ENCODE peak calls at places on chromosome 1, in seven cellular contexts. Y, H, M, O, A, K and X are unnamed samples.

GRCh38 chr1:39132505-39133339 is 71.8 kb upstream of the MACF1 start:
- DNase-seq in Y (peak), H (no peak), M (no peak), O (peak), A (peak), K (no peak), X (peak)

GRCh38 chr1:68197891-68198290 is 34.4 kb downstream of the WLS start:
- DNase-seq in Y (peak), H (no peak), M (no peak), O (no peak), A (peak), K (no peak), X (no peak)

GRCh38 chr1:88552226-88552625 is 131.8 kb upstream of the PKN2 start:
- DNase-seq in Y (no peak), H (no peak), M (no peak), O (no peak), A (no peak), K (no peak), X (no peak)

GRCh38 chr1:245863566-245864184 is 643.4 kb downstream of the SMYD3 start:
- DNase-seq in Y (no peak), H (no peak), M (no peak), O (no peak), A (peak), K (no peak), X (no peak)

GRCh38 chr1:45275054-45275453 is 51.6 kb upstream of the HPDL start:
- DNase-seq in Y (no peak), H (no peak), M (no peak), O (no peak), A (no peak), K (no peak), X (no peak)

GRCh38 chr1:17553970-17554369 is 14.5 kb downstream of the ARHGEF10L start:
- DNase-seq in Y (no peak), H (no peak), M (no peak), O (no peak), A (peak), K (no peak), X (peak)

GRCh38 chr1:213689260-213689659 is 298.5 kb upstream of the PROX1 start:
- DNase-seq in Y (no peak), H (no peak), M (no peak), O (no peak), A (no peak), K (no peak), X (no peak)

GRCh38 chr1:111600886-111601386 is 18.7 kb upstream of the RAP1A start:
- DNase-seq in Y (no peak), H (no peak), M (no peak), O (no peak), A (no peak), K (no peak), X (no peak)

GRCh38 chr1:36730599-36730998 is 247.9 kb upstream of the CSF3R start:
- DNase-seq in Y (no peak), H (no peak), M (no peak), O (no peak), A (no peak), K (no peak), X (no peak)

GRCh38 chr1:39142394-39143060 is 62.0 kb upstream of the MACF1 start:
- DNase-seq in Y (no peak), H (no peak), M (no peak), O (no peak), A (no peak), K (no peak), X (no peak)

GRCh38 chr1:212561501-212561931 is 47.0 kb upstream of the ATF3 start:
- DNase-seq in Y (no peak), H (no peak), M (no peak), O (no peak), A (peak), K (no peak), X (no peak)

GRCh38 chr1:3814771-3815561 is 18.7 kb upstream of the LRRC47 start:
- DNase-seq in Y (no peak), H (peak), M (no peak), O (no peak), A (no peak), K (no peak), X (no peak)

GRCh38 chr1:152718238-152718637 is 10.3 kb downstream of the LCE4A start:
- DNase-seq in Y (no peak), H (no peak), M (no peak), O (no peak), A (no peak), K (no peak), X (no peak)